ENCODE peak calls at places on chromosomes 2 and 18, in nine cellular contexts. H, P, G, D, X, R, J, F and A are unnamed samples.

GRCh38 chr18:75125359-75126331 is 83.3 kb downstream of the PTGR3 start:
- DNase-seq in H (no peak), P (peak), G (no peak), D (no peak), X (no peak), R (no peak), J (peak), F (no peak), A (no peak)

GRCh38 chr2:232687382-232688160 is 9.6 kb upstream of the GIGYF2 start:
- DNase-seq in H (no peak), P (no peak), G (no peak), D (no peak), X (no peak), R (peak), J (peak), F (no peak), A (no peak)

GRCh38 chr2:112958428-112959108 is 19.2 kb upstream of the IL36G start:
- DNase-seq in H (peak), P (peak), G (peak), D (no peak), X (peak), R (no peak), J (peak), F (no peak), A (no peak)

GRCh38 chr2:233331536-233331935 is 22.8 kb upstream of the DGKD start:
- DNase-seq in H (peak), P (no peak), G (no peak), D (no peak), X (no peak), R (no peak), J (no peak), F (peak), A (no peak)

GRCh38 chr2:241298554-241299165 is 16.8 kb downstream of the HDLBP start:
- DNase-seq in H (no peak), P (no peak), G (no peak), D (no peak), X (no peak), R (no peak), J (no peak), F (no peak), A (no peak)

GRCh38 chr2:100554788-100555407 is 7.9 kb upstream of the PDCL3 start:
- DNase-seq in H (no peak), P (no peak), G (no peak), D (no peak), X (no peak), R (no peak), J (no peak), F (no peak), A (no peak)

GRCh38 chr2:158239271-158239670 is 137.6 kb downstream of the UPP2 start:
- DNase-seq in H (no peak), P (no peak), G (no peak), D (no peak), X (no peak), R (no peak), J (no peak), F (no peak), A (no peak)

GRCh38 chr2:178128836-178129630 is 16.8 kb downstream of the RBM45 start:
- DNase-seq in H (no peak), P (no peak), G (no peak), D (no peak), X (no peak), R (no peak), J (peak), F (no peak), A (no peak)

GRCh38 chr2:63444565-63445288 is 143.6 kb downstream of the WDPCP start:
- DNase-seq in H (no peak), P (no peak), G (no peak), D (no peak), X (no peak), R (no peak), J (no peak), F (no peak), A (no peak)

GRCh38 chr2:236536727-236537398 is 32.8 kb upstream of the ACKR3 start:
- DNase-seq in H (no peak), P (no peak), G (no peak), D (no peak), X (no peak), R (no peak), J (no peak), F (no peak), A (no peak)

GRCh38 chr18:26190506-26190905 is 35.7 kb upstream of the TAF4B start:
- DNase-seq in H (no peak), P (no peak), G (no peak), D (no peak), X (no peak), R (no peak), J (no peak), F (no peak), A (no peak)

GRCh38 chr2:27587025-27587424 is 4.2 kb downstream of the ZNF512 start:
- DNase-seq in H (no peak), P (no peak), G (no peak), D (no peak), X (no peak), R (no peak), J (no peak), F (no peak), A (no peak)

GRCh38 chr18:45324489-45325111 is 290.7 kb upstream of the SLC14A2 start:
- DNase-seq in H (peak), P (no peak), G (peak), D (no peak), X (no peak), R (peak), J (peak), F (peak), A (no peak)

GRCh38 chr2:3958969-3959368 is 255.6 kb downstream of the DCDC2C start:
- DNase-seq in H (no peak), P (no peak), G (no peak), D (no peak), X (no peak), R (no peak), J (no peak), F (no peak), A (no peak)

GRCh38 chr2:202237787-202238233 is 587 bp downstream of the SUMO1 start:
- DNase-seq in H (peak), P (peak), G (peak), D (no peak), X (no peak), R (no peak), J (peak), F (peak), A (no peak)

GRCh38 chr2:239378021-239378917 is 22.6 kb downstream of the HDAC4 start:
- DNase-seq in H (no peak), P (no peak), G (no peak), D (no peak), X (no peak), R (no peak), J (no peak), F (peak), A (no peak)

GRCh38 chr2:201956361-201956760 is 77.3 kb upstream of the FZD7 start:
- DNase-seq in H (no peak), P (peak), G (no peak), D (no peak), X (no peak), R (no peak), J (no peak), F (no peak), A (no peak)

GRCh38 chr2:184620367-184620766 is 22.0 kb downstream of the ZNF804A start:
- DNase-seq in H (no peak), P (no peak), G (no peak), D (no peak), X (no peak), R (no peak), J (no peak), F (no peak), A (no peak)

GRCh38 chr2:19216271-19216670 is 142.2 kb downstream of the OSR1 start:
- DNase-seq in H (no peak), P (no peak), G (no peak), D (no peak), X (no peak), R (no peak), J (no peak), F (no peak), A (no peak)